ENCODE peak calls at places on chromosomes 5 and 9, in six cellular contexts. D is GM10248; X is stimulated activated CD4-positive, alpha-beta T cell treated with anti-CD3 and anti-CD28 coated beads, Interleukin-1b, Interleukin-23, amount 100 ng/mL, for 4 hours; Y is heart left ventricle; Z is psoas muscle; W is RCC 7860. S is an unnamed sample.

GRCh38 chr9:110152704-110153374 is 55.1 kb downstream of the C9orf152 start:
- DNase-seq in D (no peak), X (no peak), Y (no peak), Z (no peak), W (peak; percentile 49), S (peak; percentile 36)

GRCh38 chr9:110977259-110977709 is 61.0 kb downstream of the LPAR1 start:
- DNase-seq in D (no peak), X (no peak), Y (no peak), Z (no peak), W (peak; percentile 65), S (no peak)

GRCh38 chr9:71743217-71743705 is 25.1 kb downstream of the CEMIP2 start:
- DNase-seq in D (no peak), X (no peak), Y (no peak), Z (no peak), W (no peak), S (no peak)

GRCh38 chr5:6732634-6733410 is 19.6 kb downstream of the TENT4A start:
- DNase-seq in D (no peak), X (no peak), Y (peak; percentile 42), Z (peak; percentile 74), W (peak; percentile 97), S (no peak)

GRCh38 chr5:123086376-123087055 is 2.5 kb upstream of the PRDM6 start:
- DNase-seq in D (no peak), X (no peak), Y (no peak), Z (no peak), W (no peak), S (no peak)

GRCh38 chr5:36724429-36725332 is 118.3 kb downstream of the SLC1A3 start:
- DNase-seq in D (peak; percentile 88), X (peak; percentile 4), Y (peak; percentile 31), Z (peak; percentile 56), W (no peak), S (peak; percentile 33)

GRCh38 chr9:85533538-85533937 is 208.2 kb downstream of the AGTPBP1 start:
- DNase-seq in D (no peak), X (no peak), Y (no peak), Z (no peak), W (no peak), S (no peak)

GRCh38 chr9:33924978-33925797 is 108.2 kb downstream of the UBE2R2 start:
- DNase-seq in D (peak; percentile 48), X (no peak), Y (peak; percentile 56), Z (no peak), W (peak; percentile 36), S (peak; percentile 19)

GRCh38 chr9:112747094-112747493 is 3.5 kb upstream of the SNX30 start:
- DNase-seq in D (no peak), X (no peak), Y (no peak), Z (no peak), W (no peak), S (no peak)

GRCh38 chr5:167626341-167627118 is 664.9 kb upstream of the WWC1 start:
- DNase-seq in D (no peak), X (no peak), Y (no peak), Z (no peak), W (no peak), S (no peak)

GRCh38 chr5:83340511-83340918 is 131.0 kb upstream of the VCAN start:
- DNase-seq in D (no peak), X (no peak), Y (no peak), Z (no peak), W (no peak), S (no peak)

GRCh38 chr9:6739218-6739617 is 18.6 kb upstream of the KDM4C start:
- DNase-seq in D (no peak), X (no peak), Y (no peak), Z (no peak), W (no peak), S (peak; percentile 25)

GRCh38 chr9:27367922-27368316 is 71.0 kb upstream of the EQTN start:
- DNase-seq in D (no peak), X (no peak), Y (no peak), Z (no peak), W (no peak), S (no peak)

GRCh38 chr9:105994970-105995369 is 300.6 kb downstream of the TMEM38B start:
- DNase-seq in D (no peak), X (no peak), Y (no peak), Z (no peak), W (peak; percentile 44), S (no peak)

GRCh38 chr5:111774525-111774924 is 17.5 kb upstream of the NREP start:
- DNase-seq in D (no peak), X (no peak), Y (no peak), Z (peak; percentile 51), W (peak; percentile 81), S (peak; percentile 98)

GRCh38 chr5:11540112-11540511 is 364.1 kb downstream of the CTNND2 start:
- DNase-seq in D (no peak), X (no peak), Y (no peak), Z (no peak), W (no peak), S (no peak)

GRCh38 chr5:125575561-125576504 is 829.4 kb upstream of the ZNF608 start:
- DNase-seq in D (no peak), X (no peak), Y (no peak), Z (no peak), W (no peak), S (no peak)

GRCh38 chr5:102450313-102450990 is 48.3 kb downstream of the SLCO6A1 start:
- DNase-seq in D (no peak), X (no peak), Y (no peak), Z (no peak), W (no peak), S (peak; percentile 46)

GRCh38 chr9:2016411-2017208 is 1.5 kb downstream of the SMARCA2 start:
- DNase-seq in D (peak; percentile 70), X (peak; percentile 55), Y (peak; percentile 87), Z (peak; percentile 88), W (peak; percentile 60), S (peak; percentile 76)

GRCh38 chr5:96808541-96808828 is 740 bp upstream of the ERAP1 start:
- DNase-seq in D (no peak), X (no peak), Y (no peak), Z (no peak), W (no peak), S (no peak)

GRCh38 chr5:172044631-172045314 is 38.3 kb upstream of the FBXW11 start:
- DNase-seq in D (no peak), X (no peak), Y (no peak), Z (no peak), W (no peak), S (no peak)

GRCh38 chr5:82713811-82714210 is 363.4 kb downstream of the TMEM167A start:
- DNase-seq in D (no peak), X (no peak), Y (no peak), Z (no peak), W (no peak), S (no peak)

GRCh38 chr9:17669206-17669605 is 90.3 kb downstream of the SH3GL2 start:
- DNase-seq in D (no peak), X (no peak), Y (no peak), Z (no peak), W (no peak), S (peak; percentile 8)

GRCh38 chr5:73370620-73371583 is 77.7 kb downstream of the FOXD1 start:
- DNase-seq in D (no peak), X (no peak), Y (no peak), Z (no peak), W (peak; percentile 94), S (no peak)

GRCh38 chr9:131722260-131722659 is 17.6 kb downstream of the RAPGEF1 start:
- DNase-seq in D (no peak), X (no peak), Y (peak; percentile 71), Z (no peak), W (no peak), S (peak; percentile 74)

GRCh38 chr5:53942724-53943123 is 367.6 kb downstream of the ARL15 start:
- DNase-seq in D (no peak), X (no peak), Y (no peak), Z (no peak), W (no peak), S (no peak)

GRCh38 chr9:17280350-17281012 is 145.6 kb downstream of the CNTLN start:
- DNase-seq in D (no peak), X (no peak), Y (no peak), Z (no peak), W (no peak), S (no peak)

GRCh38 chr5:39713224-39713911 is 288.6 kb upstream of the DAB2 start:
- DNase-seq in D (no peak), X (no peak), Y (peak; percentile 7), Z (no peak), W (no peak), S (no peak)

GRCh38 chr9:129309041-129309430 is 131.0 kb upstream of the IER5L start:
- DNase-seq in D (no peak), X (no peak), Y (no peak), Z (no peak), W (no peak), S (no peak)

GRCh38 chr5:124963236-124963929 is 216.9 kb upstream of the ZNF608 start:
- DNase-seq in D (no peak), X (no peak), Y (no peak), Z (no peak), W (no peak), S (no peak)